ENCODE peak calls at places on chromosomes 1 and 21, in four cellular contexts. One of them, this sample, is unnamed.

GRCh38 chr1:110639724-110640386 is 33.7 kb upstream of the KCNA2 start:
- DNase-seq in GM12878: no peak
- DNase-seq in HepG2: no peak
- DNase-seq in K562: no peak
- DNase-seq in this sample: no peak

GRCh38 chr1:182193908-182194550 is 132.5 kb upstream of the ZNF648 start:
- DNase-seq in GM12878: no peak
- DNase-seq in HepG2: no peak
- DNase-seq in K562: no peak
- DNase-seq in this sample: no peak

GRCh38 chr1:12475158-12475934 is 142.7 kb downstream of the DHRS3 start:
- DNase-seq in GM12878: no peak
- DNase-seq in HepG2: peak
- DNase-seq in K562: peak
- DNase-seq in this sample: no peak

GRCh38 chr1:152053375-152053774 is 16.6 kb upstream of the S100A11 start:
- DNase-seq in GM12878: no peak
- DNase-seq in HepG2: no peak
- DNase-seq in K562: no peak
- DNase-seq in this sample: no peak

GRCh38 chr1:112397051-112397471 is 1.0 kb downstream of the CTTNBP2NL start:
- DNase-seq in GM12878: no peak
- DNase-seq in HepG2: no peak
- DNase-seq in K562: no peak
- DNase-seq in this sample: no peak

GRCh38 chr1:31503581-31503980 is 72.7 kb upstream of the TINAGL1 start:
- DNase-seq in GM12878: no peak
- DNase-seq in HepG2: no peak
- DNase-seq in K562: no peak
- DNase-seq in this sample: no peak

GRCh38 chr1:11071463-11072215 is 11.8 kb upstream of the SRM start:
- DNase-seq in GM12878: no peak
- DNase-seq in HepG2: no peak
- DNase-seq in K562: no peak
- DNase-seq in this sample: no peak

GRCh38 chr1:63698001-63698838 is 75.6 kb upstream of the ROR1 start:
- DNase-seq in GM12878: no peak
- DNase-seq in HepG2: no peak
- DNase-seq in K562: peak
- DNase-seq in this sample: no peak

GRCh38 chr1:8915446-8915845 is 30.2 kb upstream of the CA6 start:
- DNase-seq in GM12878: no peak
- DNase-seq in HepG2: no peak
- DNase-seq in K562: no peak
- DNase-seq in this sample: no peak

GRCh38 chr21:34782666-34783365 is 114.0 kb downstream of the CLIC6 start:
- DNase-seq in GM12878: no peak
- DNase-seq in HepG2: no peak
- DNase-seq in K562: no peak
- DNase-seq in this sample: no peak

GRCh38 chr1:19260211-19261138 is 8.9 kb downstream of the MRTO4 start:
- DNase-seq in GM12878: no peak
- DNase-seq in HepG2: no peak
- DNase-seq in K562: peak
- DNase-seq in this sample: no peak

GRCh38 chr1:164296172-164296571 is 262.8 kb upstream of the PBX1 start:
- DNase-seq in GM12878: no peak
- DNase-seq in HepG2: no peak
- DNase-seq in K562: no peak
- DNase-seq in this sample: no peak

GRCh38 chr1:116772648-116773045 is 18.4 kb downstream of the CD2 start:
- DNase-seq in GM12878: no peak
- DNase-seq in HepG2: no peak
- DNase-seq in K562: no peak
- DNase-seq in this sample: no peak

GRCh38 chr1:212512731-212513559 is 80.2 kb downstream of the NENF start:
- DNase-seq in GM12878: no peak
- DNase-seq in HepG2: no peak
- DNase-seq in K562: no peak
- DNase-seq in this sample: no peak

GRCh38 chr1:187840557-187840956 is 1011.8 kb downstream of the PLA2G4A start:
- DNase-seq in GM12878: no peak
- DNase-seq in HepG2: no peak
- DNase-seq in K562: no peak
- DNase-seq in this sample: no peak

GRCh38 chr1:155008015-155008941 is 5.7 kb downstream of the ZBTB7B start:
- DNase-seq in GM12878: no peak
- DNase-seq in HepG2: no peak
- DNase-seq in K562: peak
- DNase-seq in this sample: peak
- TF ChIP-seq CTCF in GM12878: no peak
- TF ChIP-seq CTCF in HepG2: no peak
- TF ChIP-seq CTCF in K562: no peak
- TF ChIP-seq CTCF in this sample: no peak

GRCh38 chr21:37636152-37636860 is 269.7 kb downstream of the DYRK1A start:
- DNase-seq in GM12878: no peak
- DNase-seq in HepG2: no peak
- DNase-seq in K562: no peak
- DNase-seq in this sample: no peak

GRCh38 chr21:37627561-37627960 is 261.0 kb downstream of the DYRK1A start:
- DNase-seq in GM12878: no peak
- DNase-seq in HepG2: no peak
- DNase-seq in K562: no peak
- DNase-seq in this sample: no peak

GRCh38 chr21:37628362-37628761 is 261.8 kb downstream of the DYRK1A start:
- DNase-seq in GM12878: no peak
- DNase-seq in HepG2: no peak
- DNase-seq in K562: no peak
- DNase-seq in this sample: no peak

GRCh38 chr21:37627074-37627473 is 260.5 kb downstream of the DYRK1A start:
- DNase-seq in GM12878: no peak
- DNase-seq in HepG2: no peak
- DNase-seq in K562: no peak
- DNase-seq in this sample: no peak

GRCh38 chr21:37631319-37632117 is 264.9 kb downstream of the DYRK1A start:
- DNase-seq in GM12878: peak
- DNase-seq in HepG2: no peak
- DNase-seq in K562: no peak
- DNase-seq in this sample: peak
- TF ChIP-seq TCF7 in GM12878: no peak
- TF ChIP-seq TCF7 in HepG2: no peak
- TF ChIP-seq TCF7 in K562: no peak
- TF ChIP-seq TCF7 in this sample: no peak

GRCh38 chr21:42975886-42976608 is 1.7 kb downstream of the PKNOX1 start:
- DNase-seq in GM12878: no peak
- DNase-seq in HepG2: no peak
- DNase-seq in K562: no peak
- DNase-seq in this sample: no peak

GRCh38 chr21:42973309-42973990 is 912 bp upstream of the PKNOX1 start:
- DNase-seq in GM12878: no peak
- DNase-seq in HepG2: no peak
- DNase-seq in K562: peak
- DNase-seq in this sample: no peak

GRCh38 chr21:42974832-42975820 is 764 bp downstream of the PKNOX1 start:
- DNase-seq in GM12878: no peak
- DNase-seq in HepG2: peak
- DNase-seq in K562: peak
- DNase-seq in this sample: peak

GRCh38 chr21:42971897-42972275 is 2.5 kb upstream of the PKNOX1 start:
- DNase-seq in GM12878: no peak
- DNase-seq in HepG2: peak
- DNase-seq in K562: peak
- DNase-seq in this sample: peak

DNA sequence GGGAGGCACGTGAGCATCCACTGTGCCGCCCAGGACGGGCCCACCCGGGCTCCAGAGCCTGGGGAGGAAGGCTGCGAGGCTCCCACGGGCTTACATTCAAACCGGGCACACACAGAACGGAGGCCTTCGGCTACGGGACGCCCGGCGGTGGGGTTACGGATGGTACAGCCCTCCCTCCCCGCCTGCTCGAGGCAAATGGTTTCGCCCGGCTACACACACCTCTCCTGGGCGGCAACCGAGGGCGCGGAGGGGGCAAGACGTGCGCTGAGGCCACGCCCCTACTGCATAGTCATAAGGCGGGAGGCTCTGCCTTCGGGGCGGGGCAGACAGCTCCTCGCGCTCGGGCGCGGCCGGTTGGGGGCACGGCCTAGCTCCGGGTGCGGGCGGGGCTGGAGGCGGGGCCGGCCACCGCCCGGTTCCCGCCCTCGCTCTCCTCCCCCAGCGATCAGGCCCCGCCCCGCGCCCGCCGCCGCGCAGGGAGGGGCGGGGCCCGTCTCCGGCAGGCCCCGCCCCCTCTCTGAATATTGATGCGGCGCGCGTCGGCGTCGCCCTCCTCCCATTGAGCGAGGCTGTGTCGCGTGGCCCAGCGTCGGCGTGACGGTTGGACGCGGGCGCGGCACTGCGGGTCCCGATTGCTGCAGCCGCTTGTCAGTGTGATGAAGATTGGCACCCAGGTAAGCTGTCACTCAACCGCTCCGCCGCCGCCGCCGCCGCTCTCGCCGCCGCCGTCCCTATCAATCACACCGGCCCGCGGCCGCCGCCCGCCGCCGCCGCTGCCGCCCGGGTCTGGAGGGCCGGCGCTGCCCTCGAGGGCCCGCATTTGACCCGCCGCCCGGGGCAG is at the start of gene PKNOX1:
- DNase-seq in GM12878: peak
- DNase-seq in HepG2: peak
- DNase-seq in K562: peak
- DNase-seq in this sample: peak
- TF ChIP-seq CTCF in GM12878: peak
- TF ChIP-seq CTCF in HepG2: peak
- TF ChIP-seq CTCF in K562: peak
- TF ChIP-seq CTCF in this sample: no peak

DNA sequence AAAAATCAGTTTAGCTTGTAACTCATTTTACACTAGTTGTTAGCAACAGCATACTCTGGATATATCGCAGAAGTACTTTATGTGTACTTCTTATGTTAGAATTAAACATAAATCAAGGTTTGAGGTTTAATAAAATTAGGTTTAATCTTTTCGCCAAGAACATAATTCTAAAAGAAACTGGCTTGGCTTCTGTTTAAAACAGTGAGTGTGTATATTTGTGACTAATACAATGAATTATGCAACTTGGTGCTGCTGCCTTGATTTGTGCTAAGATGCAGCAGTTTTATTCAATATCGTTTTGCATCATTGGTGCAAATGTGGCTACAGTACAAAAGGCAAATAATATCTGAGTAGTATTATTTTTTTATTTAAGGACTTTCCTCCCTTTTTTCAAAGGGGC is 44.8 kb downstream of the USP25 start:
- DNase-seq in GM12878: no peak
- DNase-seq in HepG2: no peak
- DNase-seq in K562: no peak
- DNase-seq in this sample: no peak
- TF ChIP-seq TCF7 in GM12878: no peak
- TF ChIP-seq TCF7 in HepG2: no peak
- TF ChIP-seq TCF7 in K562: no peak
- TF ChIP-seq TCF7 in this sample: no peak

DNA sequence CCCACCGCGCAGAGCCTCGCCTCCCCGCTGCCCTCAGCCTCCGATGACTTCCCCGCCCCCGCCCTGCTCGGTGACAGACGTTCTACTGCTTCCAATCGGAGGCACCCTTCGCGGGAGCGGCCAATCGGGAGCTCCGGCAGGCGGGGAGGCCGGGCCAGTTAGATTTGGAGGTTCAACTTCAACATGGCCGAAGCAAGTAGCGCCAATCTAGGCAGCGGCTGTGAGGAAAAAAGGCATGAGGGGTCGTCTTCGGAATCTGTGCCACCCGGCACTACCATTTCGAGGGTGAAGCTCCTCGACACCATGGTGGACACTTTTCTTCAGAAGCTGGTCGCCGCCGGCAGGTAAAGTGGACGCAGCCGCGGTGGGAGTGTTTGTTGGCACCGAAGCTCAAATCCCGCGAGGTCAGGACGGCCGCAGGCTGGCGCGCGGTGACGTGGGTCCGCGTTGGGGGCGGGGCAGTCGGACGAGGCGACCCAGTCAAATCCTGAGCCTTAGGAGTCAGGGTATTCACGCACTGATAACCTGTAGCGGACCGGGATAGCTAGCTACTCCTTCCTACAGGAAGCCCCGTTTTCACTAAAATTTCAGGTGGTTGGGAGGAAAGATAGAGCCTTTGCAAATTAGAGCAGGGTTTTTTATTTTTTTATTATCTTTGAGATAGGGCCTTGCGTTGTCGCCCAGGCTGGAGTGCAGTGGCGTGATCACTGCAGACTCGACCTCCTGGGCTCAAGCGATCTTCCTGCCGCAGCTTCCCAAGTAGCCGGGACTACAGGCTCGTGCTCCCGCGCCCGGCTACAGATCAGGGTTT is at the start of gene PMF1:
- DNase-seq in GM12878: peak
- DNase-seq in HepG2: peak
- DNase-seq in K562: peak
- DNase-seq in this sample: peak
- TF ChIP-seq CTCF in GM12878: no peak
- TF ChIP-seq CTCF in HepG2: no peak
- TF ChIP-seq CTCF in K562: no peak
- TF ChIP-seq CTCF in this sample: no peak

This sample was measured in WTC11.